ENCODE peak calls at places on chromosome X, in nine cellular contexts. M, H, S, Y, L, Q, K, D and R are unnamed samples.

GRCh38 chrX:133781174-133781573 is 204.2 kb downstream of the GPC3 start:
- DNase-seq in H (no peak), L (no peak), Q (no peak), D (no peak), Y (no peak), M (no peak), K (no peak), S (no peak), R (no peak)

GRCh38 chrX:111100191-111100590 is 4.2 kb downstream of the PAK3 start:
- DNase-seq in Q (peak; percentile 49), L (peak; percentile 73), Y (peak; percentile 23), K (peak; percentile 65), S (peak; percentile 58), D (no peak), M (peak; percentile 24), H (peak; percentile 69), R (peak; percentile 57)

GRCh38 chrX:25034889-25035288 is 19.1 kb upstream of the ARX start:
- DNase-seq in H (no peak), D (no peak), Y (peak; percentile 28), L (peak; percentile 37), S (no peak), M (no peak), Q (peak; percentile 29), K (no peak), R (no peak)

GRCh38 chrX:51420610-51421009 is 75.8 kb downstream of the NUDT11 start:
- DNase-seq in M (peak; percentile 45), D (peak; percentile 13), H (peak; percentile 40), S (peak; percentile 46), Y (peak; percentile 58), L (peak; percentile 72), Q (peak; percentile 39), K (no peak), R (peak; percentile 71)

GRCh38 chrX:27883468-27884092 is 75.8 kb downstream of the MAGEB10 start:
- DNase-seq in L (peak; percentile 43), K (no peak), Y (no peak), H (no peak), S (no peak), Q (no peak), M (peak; percentile 25), D (peak; percentile 11), R (no peak)

GRCh38 chrX:45479835-45480422 is 279.3 kb upstream of the DIPK2B start:
- DNase-seq in M (peak; percentile 91), D (peak; percentile 93), K (no peak), L (no peak), Q (no peak), S (no peak), Y (peak; percentile 89), H (no peak), R (peak; percentile 13)

GRCh38 chrX:106731590-106731989 is 5.1 kb downstream of the RNF128 start:
- DNase-seq in K (no peak), Y (no peak), L (no peak), Q (no peak), S (no peak), D (no peak), H (no peak), M (no peak), R (no peak)

GRCh38 chrX:70079297-70079696 is 17.0 kb downstream of the OTUD6A start:
- DNase-seq in H (no peak), K (no peak), M (no peak), Y (no peak), Q (no peak), L (no peak), D (no peak), S (no peak), R (no peak)

GRCh38 chrX:43629229-43629628 is 26.9 kb upstream of the MAOA start:
- DNase-seq in K (no peak), L (no peak), Q (no peak), S (no peak), H (no peak), Y (no peak), D (no peak), M (no peak), R (no peak)

GRCh38 chrX:69216911-69217310 is 51.7 kb upstream of the PJA1 start:
- DNase-seq in D (no peak), L (no peak), K (no peak), H (no peak), S (no peak), M (peak; percentile 5), Y (no peak), Q (no peak), R (no peak)

GRCh38 chrX:30973784-30974427 is 84.9 kb upstream of the TAB3 start:
- DNase-seq in K (no peak), Q (peak; percentile 19), L (peak; percentile 27), H (no peak), S (no peak), M (no peak), Y (no peak), D (no peak), R (no peak)

GRCh38 chrX:113305496-113305895 is 464.9 kb upstream of the AMOT start:
- DNase-seq in Q (no peak), M (peak; percentile 4), S (no peak), Y (peak; percentile 0), D (peak; percentile 85), L (no peak), K (no peak), H (no peak), R (no peak)

GRCh38 chrX:136907626-136908025 is 27.1 kb upstream of the RBMX start:
- DNase-seq in D (no peak), L (no peak), Q (no peak), Y (no peak), K (no peak), H (no peak), S (no peak), M (no peak), R (no peak)

GRCh38 chrX:14039344-14039743 is 9.7 kb upstream of the GEMIN8 start:
- DNase-seq in M (peak; percentile 37), D (no peak), S (peak; percentile 45), K (no peak), Q (peak; percentile 73), L (peak; percentile 53), H (peak; percentile 49), Y (peak; percentile 45), R (peak; percentile 62)

GRCh38 chrX:103776586-103776985 is at the start of gene PLP1:
- DNase-seq in H (no peak), D (no peak), Y (no peak), K (peak; percentile 33), S (no peak), Q (no peak), M (no peak), L (peak; percentile 8), R (no peak)

GRCh38 chrX:103779156-103779555 is 2.5 kb downstream of the PLP1 start:
- DNase-seq in Y (no peak), S (no peak), Q (no peak), D (peak; percentile 20), L (no peak), H (peak; percentile 39), M (no peak), K (peak; percentile 8), R (no peak)

GRCh38 chrX:103773445-103773844 is 3.2 kb upstream of the PLP1 start:
- DNase-seq in Q (no peak), D (no peak), Y (no peak), M (no peak), H (no peak), L (no peak), K (peak; percentile 9), S (no peak), R (no peak)

GRCh38 chrX:103774070-103774642 is 2.5 kb upstream of the PLP1 start:
- DNase-seq in K (peak; percentile 46), D (no peak), L (peak; percentile 17), H (peak; percentile 28), S (peak; percentile 10), M (peak; percentile 52), Q (no peak), Y (peak; percentile 74), R (peak; percentile 27)
- TF ChIP-seq CTCF in K (no peak), D (peak; percentile 40), L (peak; percentile 41), H (peak; percentile 69), S (peak; percentile 41), M (peak; percentile 57), Q (no peak), Y (peak; percentile 41), R (peak; percentile 33)

DNA sequence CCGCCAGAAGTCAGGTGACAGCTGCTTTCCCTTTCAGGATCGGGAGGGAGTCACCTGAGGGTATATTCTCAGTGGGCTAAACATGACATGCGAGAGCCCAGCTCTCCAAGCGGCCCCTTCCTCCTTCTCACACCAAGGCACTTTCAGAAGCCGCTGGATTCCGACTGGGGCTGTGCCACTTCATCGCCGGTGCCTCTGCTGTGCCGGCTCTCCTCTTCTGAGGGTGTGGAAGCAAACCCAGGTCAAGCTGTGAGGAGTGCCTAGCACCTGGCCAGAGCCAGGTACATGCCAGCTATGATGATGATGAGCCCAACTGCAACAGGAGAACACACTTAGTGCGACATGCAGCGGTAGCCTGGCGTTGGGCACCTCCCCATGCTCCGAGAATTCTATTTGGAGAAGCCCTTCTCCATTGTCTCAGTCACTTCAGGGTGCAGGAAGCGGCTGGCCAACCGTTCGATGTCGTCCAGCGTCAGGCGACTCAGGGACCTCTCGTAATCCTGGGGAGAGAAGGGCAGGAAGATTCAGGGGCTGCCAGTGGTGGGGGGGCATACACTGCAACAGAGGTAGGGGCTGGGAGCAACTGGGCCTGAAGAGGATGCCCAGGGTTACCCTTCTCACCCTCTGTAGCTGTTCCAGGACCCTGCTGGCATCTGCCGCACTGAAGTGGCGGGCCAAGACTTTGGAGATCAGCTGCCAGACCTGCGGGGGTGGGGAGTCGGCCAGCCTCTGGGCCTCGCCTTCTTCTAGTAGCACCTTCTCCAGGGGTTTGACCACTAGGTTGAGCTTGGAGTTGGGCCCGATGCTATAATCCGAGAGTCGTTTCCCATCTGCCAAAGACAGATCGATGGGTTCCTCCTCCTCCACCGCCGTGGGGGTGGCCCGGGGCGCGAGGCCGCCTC is 1.0 kb downstream of the UBL4A start:
- DNase-seq in K (no peak), D (no peak), Q (peak; percentile 49), H (no peak), Y (no peak), S (no peak), L (peak; percentile 17), M (no peak), R (no peak)
- H2AFZ ChIP-seq in K (no peak overlapping the region), D (no peak overlapping the region), Q (no peak overlapping the region), H (no peak overlapping the region), Y (no peak overlapping the region), S (no peak overlapping the region), L (no peak overlapping the region), M (peak overlapping the region; percentile 69), R (no peak overlapping the region)

GRCh38 chrX:118675336-118675965 is 52.0 kb upstream of the IL13RA1 start:
- DNase-seq in K (no peak), D (no peak), Y (no peak), L (no peak), H (no peak), M (no peak), Q (no peak), S (no peak), R (no peak)
- H3K4me1 ChIP-seq in K (no peaks in the 10 kb centered on the region), D (no peaks in the 10 kb centered on the region), Y (no peaks in the 10 kb centered on the region), L (no peaks in the 10 kb centered on the region), H (no peaks in the 10 kb centered on the region), M (no peaks in the 10 kb centered on the region), Q (no peaks in the 10 kb centered on the region), S (no peaks in the 10 kb centered on the region), R (no peaks in the 10 kb centered on the region)

GRCh38 chrX:77162777-77163176 is 284.4 kb upstream of the FGF16 start:
- DNase-seq in L (no peak), Q (no peak), Y (no peak), S (no peak), D (no peak), K (no peak), M (no peak), H (no peak), R (no peak)

DNA sequence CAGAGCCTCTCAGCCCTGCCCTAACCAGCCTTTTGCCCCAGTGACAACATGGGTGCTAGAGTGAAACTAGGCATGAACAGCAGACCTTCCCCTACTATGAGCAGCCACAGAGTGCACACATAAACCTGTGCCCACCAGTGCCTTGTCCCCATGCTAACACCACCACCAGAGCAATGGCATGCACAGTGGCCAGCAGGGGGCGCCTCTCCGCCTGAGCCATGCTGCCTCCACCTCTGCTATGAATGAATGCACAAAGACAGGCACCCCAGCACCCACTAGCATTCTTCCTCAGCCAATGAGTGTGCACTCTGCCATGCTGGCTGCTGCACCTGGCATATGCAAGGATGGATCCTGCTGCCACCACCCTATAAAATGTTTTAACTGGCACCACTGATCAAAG is 286.9 kb upstream of the FGF16 start:
- DNase-seq in H (no peak), Y (no peak), D (no peak), L (peak; percentile 49), M (no peak), S (no peak), Q (peak; percentile 5), K (peak; percentile 65), R (no peak)
- TF ChIP-seq CTCF in H (peak; percentile 54), Y (no peak), D (no peak), L (peak; percentile 58), M (peak; percentile 20), S (peak; percentile 32), Q (no peak), K (peak; percentile 65), R (no peak)